ENCODE peak calls at places on chromosomes 1 and 21, in seven cellular contexts. W is AG10803, T is spleen, B is GM20000, Y is type B pancreatic cell, E is breast epithelium, F is bronchial epithelial cell. G is an unnamed sample.

GRCh38 chr1:65792671-65793358 is at the start of gene PDE4B:
- DNase-seq in B (peak; percentile 47), W (peak; percentile 36), T (peak; percentile 74), F (no peak), E (no peak), Y (no peak), G (no peak)

GRCh38 chr1:174982971-174983689 is 16.6 kb upstream of the CACYBP start:
- DNase-seq in Y (no peak), T (no peak), E (no peak), F (peak; percentile 59), B (no peak), W (peak; percentile 54), G (peak; percentile 75)

GRCh38 chr1:17874665-17875064 is 119.5 kb downstream of the ACTL8 start:
- DNase-seq in W (peak; percentile 99), Y (no peak), E (no peak), B (no peak), F (peak; percentile 2), T (peak; percentile 16), G (peak; percentile 51)

GRCh38 chr1:24345334-24345733 is 26.2 kb downstream of the GRHL3 start:
- DNase-seq in F (no peak), T (no peak), E (no peak), B (no peak), W (no peak), Y (no peak), G (no peak)

GRCh38 chr1:207867136-207868081 is 43.5 kb downstream of the CD34 start:
- DNase-seq in T (peak; percentile 90), E (peak; percentile 67), Y (no peak), F (no peak), W (no peak), B (peak; percentile 32), G (no peak)

GRCh38 chr1:82721702-82722101 is 921.0 kb downstream of the ADGRL2 start:
- DNase-seq in T (no peak), B (no peak), Y (no peak), F (no peak), E (no peak), W (no peak), G (no peak)

GRCh38 chr1:236154671-236155398 is 12.5 kb downstream of the GPR137B start:
- DNase-seq in W (no peak), Y (no peak), T (no peak), F (no peak), B (no peak), E (no peak), G (no peak)

GRCh38 chr1:75203415-75204277 is 69.5 kb downstream of the LHX8 start:
- DNase-seq in E (no peak), B (peak; percentile 27), W (peak; percentile 53), T (no peak), Y (no peak), F (peak; percentile 70), G (peak; percentile 52)

GRCh38 chr1:199333180-199333579 is 694.3 kb upstream of the NR5A2 start:
- DNase-seq in B (no peak), F (no peak), T (no peak), Y (no peak), E (no peak), W (no peak), G (no peak)

GRCh38 chr1:169508432-169509338 is 22.9 kb upstream of the SLC19A2 start:
- DNase-seq in T (no peak), F (no peak), Y (no peak), W (no peak), B (no peak), E (no peak), G (peak; percentile 33)

GRCh38 chr1:168079761-168080160 is 57.0 kb downstream of the GPR161 start:
- DNase-seq in B (no peak), T (no peak), W (peak; percentile 81), E (no peak), F (peak; percentile 59), Y (no peak), G (peak; percentile 22)

GRCh38 chr1:69836961-69837636 is 269.4 kb downstream of the LRRC7 start:
- DNase-seq in B (no peak), E (no peak), F (no peak), T (no peak), Y (no peak), W (peak; percentile 46), G (no peak)

GRCh38 chr1:56229183-56229582 is 350.2 kb downstream of the PLPP3 start:
- DNase-seq in T (no peak), E (no peak), F (no peak), Y (no peak), B (no peak), W (no peak), G (no peak)

GRCh38 chr1:103561612-103562395 is 9.6 kb upstream of the AMY2B start:
- DNase-seq in T (no peak), B (peak; percentile 8), F (peak; percentile 8), W (peak; percentile 9), E (no peak), Y (no peak), G (peak; percentile 18)

GRCh38 chr1:203593723-203594122 is 32.9 kb upstream of the ATP2B4 start:
- DNase-seq in F (peak; percentile 62), E (no peak), Y (no peak), B (peak; percentile 25), T (peak; percentile 84), W (no peak), G (peak; percentile 54)

GRCh38 chr1:15579683-15580047 is 5.2 kb downstream of the AGMAT start:
- DNase-seq in B (peak; percentile 63), W (no peak), F (no peak), Y (no peak), E (no peak), T (no peak), G (no peak)

GRCh38 chr1:25616932-25617625 is 488 bp downstream of the MAN1C1 start:
- DNase-seq in E (no peak), W (no peak), F (no peak), T (peak; percentile 86), Y (no peak), B (peak; percentile 65), G (no peak)

GRCh38 chr1:201149400-201149799 is 4.9 kb downstream of the TMEM9 start:
- DNase-seq in T (peak; percentile 13), E (no peak), W (peak; percentile 19), F (peak; percentile 67), B (peak; percentile 56), Y (no peak), G (peak; percentile 80)

GRCh38 chr1:200699871-200700270 is 30.2 kb upstream of the DDX59 start:
- DNase-seq in E (no peak), F (peak; percentile 76), T (no peak), W (peak; percentile 38), Y (no peak), B (no peak), G (no peak)

GRCh38 chr1:156914440-156914856 is 6.0 kb upstream of the LRRC71 start:
- DNase-seq in T (no peak), Y (no peak), E (no peak), B (no peak), W (no peak), F (no peak), G (no peak)

GRCh38 chr1:78722947-78723346 is 73.3 kb downstream of the IFI44 start:
- DNase-seq in T (no peak), E (no peak), W (peak; percentile 92), Y (no peak), B (no peak), F (no peak), G (no peak)

GRCh38 chr21:39051561-39051949 is 131.7 kb downstream of the PSMG1 start:
- DNase-seq in F (peak; percentile 100), Y (peak; percentile 22), E (no peak), W (peak; percentile 71), T (no peak), B (no peak), G (peak; percentile 33)

DNA sequence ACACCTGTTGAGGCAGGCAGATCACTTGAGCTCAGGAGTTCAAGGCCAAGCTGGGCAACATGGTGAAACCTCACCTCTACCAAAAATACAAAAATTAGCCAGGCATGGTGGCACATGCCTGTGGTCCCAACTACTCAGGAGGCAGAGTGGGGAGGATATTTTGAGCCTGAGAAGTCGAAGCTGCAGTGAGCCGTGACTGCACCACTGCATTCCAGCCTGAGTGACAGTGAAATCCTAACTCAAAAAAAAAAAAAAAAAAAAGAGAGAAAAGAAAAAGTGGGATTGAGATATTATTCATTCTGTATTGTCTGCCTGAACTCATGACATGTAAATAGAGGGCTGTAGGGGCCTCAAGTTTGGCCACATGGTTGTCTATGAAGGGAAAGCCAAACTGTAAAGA is 37.3 kb downstream of the WNT2B start:
- DNase-seq in B (no peak), F (no peak), E (no peak), T (no peak), Y (no peak), W (no peak), G (no peak)
- TF ChIP-seq CTCF in B (no peak), F (no peak), E (no peak), T (no peak), Y (no peak), W (no peak), G (no peak)

GRCh38 chr21:26769613-26770188 is 75.5 kb downstream of the ADAMTS1 start:
- DNase-seq in B (no peak), W (peak; percentile 70), E (no peak), F (peak; percentile 43), Y (no peak), T (no peak), G (peak; percentile 48)
- TF ChIP-seq CTCF in B (no peak), W (peak; percentile 68), E (peak; percentile 29), F (peak; percentile 40), Y (peak; percentile 82), T (peak; percentile 24), G (peak; percentile 46)

DNA sequence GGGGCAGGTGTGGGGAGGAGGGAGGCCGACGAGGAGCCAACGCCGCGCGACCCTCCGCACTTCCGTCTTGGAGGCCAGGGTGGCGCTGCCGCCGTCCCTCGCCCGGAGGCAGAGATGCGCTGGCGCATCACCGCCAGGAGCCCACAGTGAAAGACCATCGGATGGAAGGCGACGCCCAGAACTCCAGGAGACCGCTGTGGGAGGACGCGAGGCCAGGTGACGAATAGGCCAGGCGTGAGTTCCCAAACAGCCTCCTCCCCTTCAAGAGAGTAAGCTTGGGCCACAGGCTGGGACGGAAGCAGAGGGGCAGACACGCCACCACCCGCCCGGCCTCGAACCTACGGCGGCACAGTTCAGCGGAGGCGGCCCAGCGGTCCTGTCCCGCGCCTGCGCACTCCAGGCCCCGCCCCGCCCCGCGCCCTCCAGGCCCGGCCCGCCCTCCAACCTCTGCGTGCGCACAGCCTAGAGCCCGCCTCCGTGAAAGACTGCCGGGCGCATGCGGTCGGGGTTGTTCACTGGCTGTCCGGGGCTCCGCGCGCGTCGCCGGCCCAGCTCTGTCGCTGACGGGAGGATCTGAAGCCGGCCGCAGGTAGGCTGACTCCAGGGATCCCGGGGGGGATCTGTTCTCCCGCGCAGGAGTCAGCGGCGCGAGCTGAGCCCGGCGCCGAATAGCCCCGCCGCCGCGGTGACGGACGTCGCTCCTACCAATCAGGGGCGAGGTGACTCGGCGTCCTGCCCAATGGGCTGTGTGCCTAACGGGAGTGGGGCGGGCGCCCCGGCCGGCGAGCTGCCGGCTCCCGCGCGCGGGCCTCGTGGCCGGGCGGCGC is at the start of gene CTPS1:
- DNase-seq in E (peak; percentile 96), B (peak; percentile 100), W (peak; percentile 90), T (peak; percentile 98), Y (peak; percentile 97), F (peak; percentile 71), G (peak; percentile 91)
- TF ChIP-seq CTCF in E (no peak), B (peak; percentile 16), W (peak; percentile 36), T (no peak), Y (peak; percentile 57), F (peak; percentile 8), G (no peak)

DNA sequence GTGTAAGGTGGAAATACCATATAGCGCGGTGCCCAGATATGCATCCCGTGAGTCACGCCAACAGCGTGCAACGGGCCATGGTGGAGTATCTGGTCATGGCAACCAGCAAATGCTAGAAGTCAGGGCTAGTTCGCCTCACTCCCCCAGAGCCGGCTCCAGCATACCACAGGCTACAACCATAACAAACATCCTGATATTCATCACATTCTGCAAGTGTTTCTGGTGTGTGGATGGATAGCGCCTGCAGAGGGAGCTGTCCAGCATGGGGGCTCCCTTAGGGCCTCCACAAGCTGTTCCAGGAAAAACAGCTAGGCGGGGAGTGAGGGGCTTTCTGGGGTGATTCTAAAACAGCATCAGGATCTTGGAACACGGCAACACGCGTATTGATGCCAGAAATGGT is 6.8 kb downstream of the C1orf198 start:
- DNase-seq in F (no peak), W (no peak), Y (no peak), E (no peak), B (no peak), T (peak; percentile 14), G (no peak)
- TF ChIP-seq CTCF in F (no peak), W (peak; percentile 9), Y (peak; percentile 30), E (no peak), B (no peak), T (no peak), G (no peak)

G was measured in MCF 10A.